ENCODE peak calls at places on chromosomes 4 and X, in five cellular contexts. L is left ventricle myocardium inferior, X is transverse colon, V is ovary, H is mesenchymal stem cell. W is an unnamed sample.

GRCh38 chr4:113646456-113646809 is 115.1 kb downstream of the CAMK2D start:
- DNase-seq in L (no peak), X (peak), V (no peak), H (no peak), W (no peak)

GRCh38 chr4:54230479-54231418 is 1.7 kb downstream of the PDGFRA start:
- DNase-seq in L (peak), X (no peak), V (peak), H (peak), W (peak)

GRCh38 chr4:20276848-20277247 is 25.1 kb downstream of the SLIT2 start:
- DNase-seq in L (no peak), X (no peak), V (no peak), H (no peak), W (no peak)

GRCh38 chr4:88843067-88843723 is 145.6 kb upstream of the NAP1L5 start:
- DNase-seq in L (no peak), X (peak), V (no peak), H (no peak), W (no peak)

GRCh38 chr4:147482281-147482680 is 1.4 kb downstream of the EDNRA start:
- DNase-seq in L (no peak), X (no peak), V (no peak), H (no peak), W (peak)

GRCh38 chr4:127967141-127967775 is 2.1 kb downstream of the ABHD18 start:
- DNase-seq in L (no peak), X (no peak), V (no peak), H (peak), W (no peak)

GRCh38 chr4:41531561-41532245 is 6.3 kb upstream of the LIMCH1 start:
- DNase-seq in L (no peak), X (no peak), V (no peak), H (no peak), W (no peak)

GRCh38 chr4:47106561-47106960 is 75.2 kb downstream of the GABRB1 start:
- DNase-seq in L (no peak), X (no peak), V (no peak), H (peak), W (no peak)

GRCh38 chr4:93617596-93617995 is 211.0 kb upstream of the ATOH1 start:
- DNase-seq in L (no peak), X (no peak), V (no peak), H (no peak), W (no peak)

GRCh38 chrX:11558972-11559371 is 106.7 kb downstream of the ARHGAP6 start:
- DNase-seq in L (no peak), X (peak), V (no peak), H (peak), W (no peak)

GRCh38 chr4:89111833-89112563 is 665 bp downstream of the TIGD2 start:
- DNase-seq in L (no peak), X (peak), V (no peak), H (peak), W (peak)

GRCh38 chr4:149173241-149174013 is 642.2 kb downstream of the IQCM start:
- DNase-seq in L (no peak), X (no peak), V (no peak), H (no peak), W (peak)

GRCh38 chr4:15479913-15480185 is 10.2 kb downstream of the CC2D2A start:
- DNase-seq in L (no peak), X (no peak), V (no peak), H (peak), W (peak)

GRCh38 chrX:97524340-97524739 is 640.6 kb downstream of the RPA4 start:
- DNase-seq in L (no peak), X (no peak), V (no peak), H (no peak), W (no peak)

GRCh38 chr4:42489095-42489494 is 91.8 kb downstream of the SHISA3 start:
- DNase-seq in L (no peak), X (no peak), V (no peak), H (no peak), W (no peak)

GRCh38 chrX:31350808-31351074 is 278.9 kb upstream of the FTHL17 start:
- DNase-seq in L (no peak), X (no peak), V (no peak), H (peak), W (no peak)

GRCh38 chr4:17781072-17781830 is at the start of gene FAM184B:
- DNase-seq in L (no peak), X (no peak), V (no peak), H (peak), W (no peak)

GRCh38 chr4:2285665-2286381 is 23.9 kb upstream of the MXD4 start:
- DNase-seq in L (peak), X (peak), V (no peak), H (no peak), W (no peak)

GRCh38 chrX:107678957-107679740 is 50.8 kb downstream of the PRPS1 start:
- DNase-seq in L (peak), X (peak), V (peak), H (peak), W (peak)

GRCh38 chr4:85860066-85860465 is 385.1 kb downstream of the ARHGAP24 start:
- DNase-seq in L (no peak), X (no peak), V (no peak), H (no peak), W (peak)

GRCh38 chrX:155745792-155746191 is 133.0 kb upstream of the TMLHE start:
- DNase-seq in L (no peak), X (peak), V (peak), H (peak), W (no peak)

GRCh38 chrX:153521034-153521433 is 3.6 kb downstream of the ATP2B3 start:
- DNase-seq in L (no peak), X (no peak), V (no peak), H (no peak), W (no peak)

GRCh38 chrX:9745417-9746115 is 20.1 kb downstream of the GPR143 start:
- DNase-seq in L (no peak), X (no peak), V (no peak), H (peak), W (peak)

GRCh38 chrX:35711281-35711680 is 86.9 kb upstream of the MAGEB16 start:
- DNase-seq in L (no peak), X (no peak), V (no peak), H (peak), W (peak)

GRCh38 chrX:45068555-45068954 is 132.1 kb downstream of the DIPK2B start:
- DNase-seq in L (no peak), X (no peak), V (no peak), H (peak), W (no peak)

GRCh38 chr4:152534541-152535231 is 1.2 kb downstream of the FBXW7 start:
- DNase-seq in L (peak), X (peak), V (peak), H (peak), W (no peak)

GRCh38 chr4:2484993-2485392 is 16.1 kb downstream of the RNF4 start:
- DNase-seq in L (peak), X (peak), V (no peak), H (no peak), W (no peak)

GRCh38 chrX:103817502-103817901 is 14.6 kb downstream of the RAB9B start:
- DNase-seq in L (no peak), X (no peak), V (no peak), H (peak), W (peak)

GRCh38 chr4:137390707-137391106 is 141.6 kb downstream of the PCDH18 start:
- DNase-seq in L (no peak), X (no peak), V (no peak), H (no peak), W (no peak)

GRCh38 chr4:85901500-85901899 is 426.6 kb downstream of the ARHGAP24 start:
- DNase-seq in L (no peak), X (no peak), V (no peak), H (peak), W (no peak)

GRCh38 chr4:3193531-3194203 is 55.3 kb upstream of the MSANTD1 start:
- DNase-seq in L (no peak), X (no peak), V (no peak), H (peak), W (no peak)

GRCh38 chr4:187667095-187667494 is 328.5 kb upstream of the ZFP42 start:
- DNase-seq in L (no peak), X (no peak), V (no peak), H (no peak), W (no peak)

GRCh38 chr4:3217266-3217665 is 31.7 kb upstream of the MSANTD1 start:
- DNase-seq in L (no peak), X (no peak), V (no peak), H (no peak), W (no peak)

GRCh38 chrX:139008185-139008584 is 296.7 kb upstream of the FGF13 start:
- DNase-seq in L (no peak), X (no peak), V (no peak), H (no peak), W (no peak)

GRCh38 chr4:3710451-3711182 is 55.6 kb upstream of the ADRA2C start:
- DNase-seq in L (peak), X (no peak), V (no peak), H (no peak), W (no peak)

GRCh38 chrX:39199429-39199828 is 398.2 kb downstream of the MID1IP1 start:
- DNase-seq in L (no peak), X (no peak), V (no peak), H (peak), W (no peak)

GRCh38 chrX:39969099-39969825 is 128.5 kb downstream of the BCOR start:
- DNase-seq in L (no peak), X (no peak), V (no peak), H (no peak), W (no peak)

GRCh38 chr4:52266537-52267137 is 215.5 kb downstream of the SPATA18 start:
- DNase-seq in L (peak), X (no peak), V (peak), H (no peak), W (no peak)

GRCh38 chr4:19532120-19532848 is 719.4 kb upstream of the SLIT2 start:
- DNase-seq in L (no peak), X (no peak), V (no peak), H (no peak), W (peak)

GRCh38 chr4:139153411-139154133 is 23.4 kb downstream of the ELF2 start:
- DNase-seq in L (no peak), X (no peak), V (no peak), H (no peak), W (no peak)

DNA sequence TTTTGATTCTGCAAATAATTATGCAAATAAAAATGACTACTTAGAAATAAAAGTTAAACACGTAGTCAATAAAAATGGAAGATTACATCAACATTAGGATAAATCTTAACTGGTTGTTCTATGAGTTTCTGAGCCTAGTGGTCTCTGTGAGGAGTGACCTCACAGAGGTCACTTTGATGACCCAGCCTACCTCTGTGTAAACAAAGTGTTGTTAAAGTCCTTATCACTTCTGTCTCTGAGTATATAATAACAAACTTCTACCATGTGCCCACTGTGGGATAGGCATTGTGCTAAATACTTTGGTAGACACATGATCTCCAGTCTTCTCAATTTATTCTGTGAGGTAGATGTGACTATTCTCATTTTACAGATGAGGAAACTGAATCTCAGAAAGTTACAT is 85.4 kb downstream of the PDE5A start:
- DNase-seq in L (no peak), X (no peak), V (no peak), H (no peak), W (no peak)
- H3K27ac ChIP-seq in L (peak), X (no peak), V (no peak), H (no peak), W (no peak)

GRCh38 chr4:103199009-103199408 is 866 bp upstream of the CENPE start:
- DNase-seq in L (no peak), X (no peak), V (no peak), H (no peak), W (no peak)
- H3K27ac ChIP-seq in L (no peak), X (no peak), V (no peak), H (no peak), W (no peak)

GRCh38 chr4:185110375-185110823 is 32.7 kb upstream of the SLC25A4 start:
- DNase-seq in L (no peak), X (no peak), V (no peak), H (no peak), W (no peak)

GRCh38 chr4:185108185-185108584 is 34.9 kb upstream of the SLC25A4 start:
- DNase-seq in L (no peak), X (no peak), V (no peak), H (no peak), W (no peak)

GRCh38 chr4:185108669-185109068 is 34.4 kb upstream of the SLC25A4 start:
- DNase-seq in L (no peak), X (no peak), V (no peak), H (no peak), W (no peak)

GRCh38 chr4:185112104-185112503 is 31.0 kb upstream of the SLC25A4 start:
- DNase-seq in L (no peak), X (no peak), V (peak), H (peak), W (peak)

DNA sequence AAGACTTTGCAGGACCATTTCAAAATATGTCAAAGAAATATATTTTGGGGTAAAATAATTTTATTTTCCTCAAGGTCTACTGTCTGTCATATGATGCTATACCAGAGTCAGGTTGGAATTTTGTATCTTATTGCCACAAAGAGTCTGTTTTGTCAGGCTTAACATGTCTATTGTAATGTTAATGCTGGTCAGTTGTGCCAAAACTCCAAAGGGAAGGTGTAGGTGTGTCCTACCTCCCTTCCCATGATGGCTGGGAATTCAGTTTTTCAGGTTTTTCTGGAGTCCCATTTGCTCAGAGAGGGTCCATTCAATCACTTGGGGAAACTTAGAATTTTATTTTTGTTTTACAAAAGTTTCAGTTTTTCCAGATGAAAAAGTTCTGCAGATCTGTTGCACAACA is 33.3 kb upstream of the SLC25A4 start:
- DNase-seq in L (no peak), X (no peak), V (no peak), H (no peak), W (no peak)
- H3K27ac ChIP-seq in L (peak), X (no peak), V (no peak), H (no peak), W (no peak)

GRCh38 chrX:110059410-110059809 is 56.5 kb downstream of the TMEM164 start:
- DNase-seq in L (no peak), X (no peak), V (no peak), H (no peak), W (no peak)
- H3K27ac ChIP-seq in L (peak), X (no peak), V (no peak), H (no peak), W (no peak)

GRCh38 chr4:165330071-165330470 is 2.6 kb downstream of the MSMO1 start:
- DNase-seq in L (no peak), X (no peak), V (no peak), H (no peak), W (no peak)
- H3K27ac ChIP-seq in L (no peak), X (no peak), V (no peak), H (no peak), W (no peak)

DNA sequence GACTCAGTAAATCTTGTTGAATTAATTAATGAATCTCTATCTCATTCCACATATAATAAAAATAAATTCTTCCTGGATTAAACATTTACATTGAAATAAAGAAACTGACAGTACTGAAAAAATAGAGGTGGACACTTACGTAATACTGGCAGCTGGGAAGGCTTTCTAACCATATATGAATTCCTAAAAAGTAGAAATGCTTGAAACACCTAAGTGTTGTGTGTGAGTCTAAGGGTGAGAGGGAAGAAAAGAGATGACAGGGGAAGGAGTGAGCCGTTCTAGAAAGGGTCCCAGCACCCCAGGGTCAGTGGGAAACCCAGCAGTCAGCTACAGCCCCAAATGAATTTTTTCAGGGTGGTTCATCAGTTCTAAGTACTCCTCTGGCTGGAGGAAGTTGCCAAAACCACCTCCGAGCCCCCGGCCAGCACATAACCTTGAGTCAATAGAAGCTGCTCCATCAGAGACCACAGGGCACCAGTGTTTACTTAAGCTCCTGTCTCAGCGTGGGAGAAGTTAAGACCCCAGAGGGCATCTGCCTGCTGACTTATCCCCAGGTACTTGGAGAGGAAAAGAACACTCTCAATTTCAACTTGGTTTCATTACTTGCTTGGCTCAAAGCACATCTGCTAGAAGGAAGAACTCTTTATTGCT is 18.3 kb downstream of the GAB3 start:
- DNase-seq in L (no peak), X (no peak), V (no peak), H (peak), W (peak)
- H3K27ac ChIP-seq in L (peak), X (peak), V (no peak), H (peak), W (peak)

GRCh38 chr4:38366451-38366850 is 297.5 kb upstream of the KLF3 start:
- DNase-seq in L (peak), X (no peak), V (no peak), H (no peak), W (peak)
- H3K27ac ChIP-seq in L (peak), X (peak), V (no peak), H (no peak), W (no peak)

GRCh38 chr4:165294907-165295306 is 32.6 kb upstream of the MSMO1 start:
- DNase-seq in L (no peak), X (no peak), V (no peak), H (no peak), W (no peak)
- H3K27ac ChIP-seq in L (no peak), X (no peak), V (no peak), H (no peak), W (no peak)

GRCh38 chr4:101697266-101697665 is 93.3 kb upstream of the BANK1 start:
- DNase-seq in L (no peak), X (no peak), V (no peak), H (no peak), W (no peak)
- H3K27ac ChIP-seq in L (no peak), X (no peak), V (no peak), H (no peak), W (no peak)

GRCh38 chrX:42955349-42955748 is 177.4 kb upstream of the PPP1R2C start:
- DNase-seq in L (no peak), X (no peak), V (no peak), H (no peak), W (no peak)
- H3K27ac ChIP-seq in L (no peak), X (no peak), V (no peak), H (no peak), W (no peak)

W was measured in brain microvascular endothelial cell.